ENCODE peak calls at places on chromosomes 2 and 18, in six cellular contexts. R is cardiac fibroblast, T is endodermal cell, S is mammary epithelial cell, L is AG09309, Y is tibial artery. Z is an unnamed sample.

GRCh38 chr2:130372833-130373807 is 17.3 kb downstream of the PTPN18 start:
- DNase-seq in R (no peak), T (no peak), S (no peak), L (no peak), Y (no peak), Z (no peak)

GRCh38 chr18:28777756-28778155 is 600.8 kb upstream of the CDH2 start:
- DNase-seq in R (no peak), T (no peak), S (no peak), L (no peak), Y (no peak), Z (no peak)

GRCh38 chr2:49686291-49686690 is 532.0 kb upstream of the FSHR start:
- DNase-seq in R (no peak), T (peak), S (no peak), L (no peak), Y (no peak), Z (no peak)

GRCh38 chr2:175525975-175526374 is 344.5 kb upstream of the ATP5MC3 start:
- DNase-seq in R (no peak), T (no peak), S (no peak), L (no peak), Y (no peak), Z (no peak)

GRCh38 chr2:222242532-222242931 is 56.3 kb downstream of the PAX3 start:
- DNase-seq in R (no peak), T (no peak), S (no peak), L (no peak), Y (no peak), Z (peak)

GRCh38 chr2:119088416-119088815 is 70.1 kb downstream of the C1QL2 start:
- DNase-seq in R (no peak), T (no peak), S (no peak), L (no peak), Y (no peak), Z (no peak)

GRCh38 chr2:17190527-17190926 is 327.7 kb downstream of the RAD51AP2 start:
- DNase-seq in R (no peak), T (no peak), S (no peak), L (no peak), Y (no peak), Z (peak)

GRCh38 chr2:238101891-238102841 is 2.0 kb downstream of the ESPNL start:
- DNase-seq in R (no peak), T (peak), S (no peak), L (no peak), Y (no peak), Z (no peak)

GRCh38 chr2:12428324-12428723 is 288.4 kb upstream of the TRIB2 start:
- DNase-seq in R (no peak), T (peak), S (no peak), L (no peak), Y (no peak), Z (no peak)

GRCh38 chr2:232624554-232624842 is 8.9 kb upstream of the EFHD1 start:
- DNase-seq in R (no peak), T (no peak), S (peak), L (no peak), Y (no peak), Z (peak)

GRCh38 chr18:22563098-22563707 is 145.5 kb upstream of the CTAGE1 start:
- DNase-seq in R (peak), T (peak), S (peak), L (peak), Y (peak), Z (peak)

GRCh38 chr18:48776161-48776555 is 174.6 kb downstream of the SMAD7 start:
- DNase-seq in R (no peak), T (no peak), S (no peak), L (no peak), Y (no peak), Z (no peak)

GRCh38 chr2:55223958-55224760 is 7.9 kb downstream of the CLHC1 start:
- DNase-seq in R (no peak), T (peak), S (no peak), L (no peak), Y (no peak), Z (no peak)

GRCh38 chr2:42979870-42980763 is 187.7 kb upstream of the HAAO start:
- DNase-seq in R (no peak), T (no peak), S (no peak), L (no peak), Y (no peak), Z (no peak)

GRCh38 chr2:140929866-140930265 is 1201.0 kb downstream of the LRP1B start:
- DNase-seq in R (peak), T (no peak), S (no peak), L (no peak), Y (no peak), Z (no peak)

GRCh38 chr2:9945596-9945995 is 5.9 kb upstream of the GRHL1 start:
- DNase-seq in R (no peak), T (no peak), S (no peak), L (no peak), Y (no peak), Z (no peak)

GRCh38 chr2:196169521-196169920 is 1.9 kb downstream of the STK17B start:
- DNase-seq in R (no peak), T (no peak), S (no peak), L (no peak), Y (no peak), Z (peak)

GRCh38 chr2:120988051-120988707 is 252.5 kb downstream of the GLI2 start:
- DNase-seq in R (no peak), T (peak), S (no peak), L (no peak), Y (peak), Z (no peak)

GRCh38 chr18:32072321-32072720 is 19.4 kb upstream of the RNF138 start:
- DNase-seq in R (peak), T (no peak), S (no peak), L (no peak), Y (no peak), Z (peak)

GRCh38 chr2:139872503-139872902 is 1092.3 kb upstream of the NXPH2 start:
- DNase-seq in R (no peak), T (no peak), S (no peak), L (no peak), Y (no peak), Z (no peak)

GRCh38 chr2:68806511-68807109 is 64.6 kb downstream of the BMP10 start:
- DNase-seq in R (peak), T (no peak), S (peak), L (peak), Y (no peak), Z (peak)

GRCh38 chr2:239329284-239329971 is 71.4 kb downstream of the HDAC4 start:
- DNase-seq in R (no peak), T (peak), S (no peak), L (no peak), Y (no peak), Z (no peak)

DNA sequence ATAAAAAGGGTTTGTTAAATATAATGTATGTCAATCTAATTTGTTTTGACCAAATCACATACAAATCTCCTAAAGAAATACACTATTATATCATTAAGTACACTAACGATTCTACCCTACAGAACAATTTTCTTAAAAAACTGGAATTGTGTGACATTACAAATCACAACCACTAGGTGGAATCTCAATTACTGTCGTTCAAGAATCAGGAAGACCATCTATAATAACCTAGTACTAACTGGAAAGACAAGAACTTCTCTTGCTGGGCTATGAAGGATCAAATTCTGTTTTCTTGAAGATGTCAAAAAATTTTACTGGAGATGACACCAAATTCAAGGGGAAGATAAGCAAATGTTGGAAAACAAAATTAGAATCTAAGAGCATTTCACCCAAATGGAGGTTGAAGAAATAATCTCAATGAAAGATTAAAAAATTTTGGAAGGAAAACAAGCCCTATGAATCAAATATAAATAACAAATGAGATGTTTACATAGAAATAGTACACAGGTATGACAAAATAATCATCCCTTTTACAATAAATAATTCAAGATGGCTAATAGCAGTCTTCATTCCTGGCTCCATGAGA is 110.9 kb downstream of the STK39 start:
- DNase-seq in R (peak), T (no peak), S (peak), L (no peak), Y (no peak), Z (peak)
- TF ChIP-seq CTCF in R (peak), T (peak), S (peak), L (peak), Y (peak), Z (peak)

GRCh38 chr2:45840481-45840880 is 189.0 kb downstream of the PRKCE start:
- DNase-seq in R (no peak), T (no peak), S (no peak), L (no peak), Y (no peak), Z (no peak)

GRCh38 chr2:45841752-45842407 is 190.4 kb downstream of the PRKCE start:
- DNase-seq in R (no peak), T (no peak), S (no peak), L (no peak), Y (no peak), Z (no peak)

GRCh38 chr2:45845058-45845457 is 193.6 kb downstream of the PRKCE start:
- DNase-seq in R (no peak), T (no peak), S (no peak), L (no peak), Y (no peak), Z (no peak)

GRCh38 chr2:45845566-45845965 is 194.1 kb downstream of the PRKCE start:
- DNase-seq in R (no peak), T (no peak), S (no peak), L (no peak), Y (no peak), Z (no peak)

GRCh38 chr2:45843136-45843535 is 191.7 kb downstream of the PRKCE start:
- DNase-seq in R (no peak), T (no peak), S (no peak), L (no peak), Y (no peak), Z (no peak)
- H3K4me3 ChIP-seq in R (no peak), T (no peak), S (no peak), L (no peak), Y (no peak), Z (no peak)

GRCh38 chr18:21489119-21489750 is 111.3 kb downstream of the ESCO1 start:
- DNase-seq in R (peak), T (peak), S (peak), L (no peak), Y (no peak), Z (peak)
- TF ChIP-seq CTCF in R (peak), T (peak), S (peak), L (peak), Y (peak), Z (peak)

DNA sequence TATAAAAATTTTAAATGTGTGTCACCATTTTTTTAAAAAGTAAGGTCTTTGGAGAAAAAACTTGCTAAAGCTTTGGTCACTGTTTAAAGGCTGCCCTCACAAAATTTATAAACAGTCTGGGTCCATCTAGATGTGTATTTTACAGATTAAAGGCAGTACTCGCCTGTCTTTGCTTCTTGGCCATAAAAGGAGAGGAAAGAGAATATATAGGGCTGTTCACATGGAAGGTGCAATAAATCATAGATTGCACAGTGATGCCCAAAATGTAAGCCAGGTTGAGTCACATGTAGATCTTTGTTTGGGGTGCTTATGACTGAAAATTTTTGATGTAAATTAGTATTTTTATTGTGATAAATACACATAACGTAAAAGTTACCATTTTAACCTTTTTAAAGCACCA is 55.6 kb downstream of the MTCL1 start:
- DNase-seq in R (no peak), T (no peak), S (no peak), L (no peak), Y (no peak), Z (no peak)
- H3K4me3 ChIP-seq in R (no peak), T (no peak), S (no peak), L (no peak), Y (no peak), Z (no peak)

DNA sequence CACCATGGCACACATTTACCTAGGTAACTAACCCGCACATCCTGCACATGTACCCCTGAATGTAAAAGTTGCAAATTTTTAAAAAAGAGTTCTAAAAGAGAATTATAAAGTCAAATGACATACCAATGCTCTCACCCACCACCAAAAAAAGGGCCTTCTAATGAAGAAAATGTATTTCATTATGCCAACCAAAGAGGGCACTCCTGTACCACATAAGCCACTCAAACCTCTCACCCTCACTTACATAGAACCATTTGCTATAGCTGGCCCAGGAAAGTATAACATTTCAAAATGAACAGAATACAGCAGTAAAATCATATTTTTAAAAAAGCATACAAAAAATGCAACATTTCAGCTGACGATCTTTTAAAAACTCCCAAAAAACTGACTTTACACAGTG is 241.5 kb upstream of the PKDCC start:
- DNase-seq in R (no peak), T (no peak), S (no peak), L (no peak), Y (no peak), Z (no peak)
- TF ChIP-seq CTCF in R (no peak), T (peak), S (no peak), L (no peak), Y (no peak), Z (no peak)

GRCh38 chr2:218871345-218872302 is 9.0 kb upstream of the WNT10A start:
- DNase-seq in R (no peak), T (peak), S (no peak), L (no peak), Y (no peak), Z (no peak)
- H3K4me3 ChIP-seq in R (no peak), T (no peak), S (no peak), L (no peak), Y (peak), Z (no peak)

DNA sequence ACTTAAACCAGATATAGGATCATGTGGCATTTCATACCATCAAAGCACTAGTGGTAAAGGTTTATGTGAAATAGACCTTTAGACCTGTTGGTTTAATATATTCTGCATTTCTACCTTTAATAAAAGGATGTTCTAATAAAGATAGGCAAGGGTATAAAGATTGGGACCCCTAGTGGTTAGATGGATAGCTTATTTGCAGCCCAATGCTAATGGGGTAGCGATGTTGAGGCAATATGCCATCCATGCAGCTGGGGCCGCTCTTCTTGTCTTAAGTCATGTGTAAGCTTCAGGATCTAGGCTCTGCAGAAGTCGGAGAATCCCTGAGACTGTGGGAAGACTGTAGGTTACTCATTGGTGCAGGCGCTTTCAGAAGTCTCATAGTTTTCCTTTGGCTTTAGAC is 114.9 kb downstream of the ICOS start:
- DNase-seq in R (no peak), T (peak), S (no peak), L (no peak), Y (no peak), Z (peak)
- TF ChIP-seq CTCF in R (no peak), T (peak), S (peak), L (peak), Y (no peak), Z (no peak)

GRCh38 chr2:234251326-234252271 is 201.1 kb downstream of the SPP2 start:
- DNase-seq in R (peak), T (no peak), S (peak), L (peak), Y (peak), Z (peak)
- H3K4me3 ChIP-seq in R (no peak), T (no peak), S (no peak), L (no peak), Y (no peak), Z (no peak)

GRCh38 chr2:207115715-207116364 is 49.9 kb downstream of the KLF7 start:
- DNase-seq in R (peak), T (no peak), S (no peak), L (no peak), Y (no peak), Z (peak)
- TF ChIP-seq CTCF in R (peak), T (peak), S (no peak), L (peak), Y (peak), Z (peak)